ENCODE peak calls at places on chromosomes 3 and 15, in four cellular contexts. O is K562, M is HepG2, G is GM12878. F is an unnamed sample.

GRCh38 chr3:149554826-149555225 is 80.3 kb downstream of the TM4SF4 start:
- DNase-seq in M (no peak), O (no peak), G (no peak), F (peak; percentile 54)

GRCh38 chr3:177463863-177464262 is 266.6 kb upstream of the TBL1XR1 start:
- DNase-seq in M (no peak), G (no peak), O (no peak), F (no peak)

GRCh38 chr3:67790043-67790442 is 135.6 kb upstream of the SUCLG2 start:
- DNase-seq in M (peak; percentile 52), G (peak; percentile 27), O (peak; percentile 44), F (peak; percentile 49)

GRCh38 chr15:40295870-40296560 is 11.7 kb downstream of the PLCB2 start:
- DNase-seq in G (no peak), O (no peak), M (no peak), F (no peak)

GRCh38 chr15:70480196-70480856 is 283.0 kb downstream of the UACA start:
- DNase-seq in O (no peak), M (no peak), G (no peak), F (no peak)

GRCh38 chr3:125186261-125186770 is 26.2 kb downstream of the SLC12A8 start:
- DNase-seq in O (no peak), M (no peak), G (no peak), F (no peak)

GRCh38 chr3:147324356-147324755 is 82.0 kb downstream of the ZIC4 start:
- DNase-seq in G (no peak), M (no peak), O (no peak), F (no peak)

GRCh38 chr3:52398670-52399081 is 46.2 kb downstream of the SEMA3G start:
- DNase-seq in O (no peak), M (no peak), G (no peak), F (no peak)

GRCh38 chr3:46860381-46861292 is 2.6 kb downstream of the MYL3 start:
- DNase-seq in G (no peak), M (peak; percentile 44), O (peak; percentile 68), F (peak; percentile 34)

GRCh38 chr3:51379746-51380330 is 5.3 kb upstream of the MANF start:
- DNase-seq in M (no peak), G (no peak), O (no peak), F (no peak)

GRCh38 chr3:113183748-113184661 is 27.4 kb upstream of the BOC start:
- DNase-seq in G (no peak), O (no peak), M (no peak), F (peak; percentile 10)

GRCh38 chr3:1019157-1019556 is 73.7 kb upstream of the CNTN6 start:
- DNase-seq in O (no peak), G (no peak), M (no peak), F (no peak)

GRCh38 chr3:89280822-89281365 is 173.5 kb downstream of the EPHA3 start:
- DNase-seq in M (no peak), G (no peak), O (no peak), F (no peak)

GRCh38 chr15:41417418-41417811 is 520 bp downstream of the RTF1 start:
- DNase-seq in O (peak; percentile 77), M (no peak), G (no peak), F (peak; percentile 17)

GRCh38 chr15:99092554-99093172 is 12.2 kb upstream of the SYNM start:
- DNase-seq in M (no peak), O (no peak), G (no peak), F (no peak)

GRCh38 chr15:63491116-63491817 is 13.1 kb upstream of the USP3 start:
- DNase-seq in G (no peak), M (no peak), O (no peak), F (no peak)

GRCh38 chr3:192825191-192825590 is 92.5 kb downstream of the MB21D2 start:
- DNase-seq in M (peak; percentile 10), G (no peak), O (no peak), F (no peak)

GRCh38 chr15:68586274-68586961 is 7.6 kb downstream of the CORO2B start:
- DNase-seq in O (no peak), G (no peak), M (peak; percentile 66), F (peak; percentile 68)

GRCh38 chr3:24583004-24583403 is 88.4 kb upstream of the THRB start:
- DNase-seq in O (no peak), M (peak; percentile 30), G (no peak), F (no peak)

GRCh38 chr3:185820973-185821758 is 3.7 kb downstream of the IGF2BP2 start:
- DNase-seq in G (no peak), M (peak; percentile 53), O (no peak), F (peak; percentile 47)

GRCh38 chr3:185253645-185254410 is at the start of gene EHHADH:
- DNase-seq in M (peak; percentile 64), O (peak; percentile 83), G (no peak), F (peak; percentile 61)

GRCh38 chr3:50201573-50202315 is 3.3 kb upstream of the SLC38A3 start:
- DNase-seq in G (no peak), M (peak; percentile 79), O (peak; percentile 16), F (no peak)

GRCh38 chr15:60339236-60339635 is 58.5 kb downstream of the ANXA2 start:
- DNase-seq in M (no peak), O (no peak), G (no peak), F (no peak)

GRCh38 chr15:51171578-51171932 is 76.8 kb upstream of the TNFAIP8L3 start:
- DNase-seq in O (no peak), M (no peak), G (no peak), F (no peak)

GRCh38 chr15:51168700-51169099 is 74.0 kb upstream of the TNFAIP8L3 start:
- DNase-seq in G (no peak), O (no peak), M (no peak), F (no peak)

GRCh38 chr15:51170882-51171577 is 76.3 kb upstream of the TNFAIP8L3 start:
- DNase-seq in G (no peak), M (no peak), O (no peak), F (no peak)

GRCh38 chr15:51172190-51172589 is 77.5 kb upstream of the TNFAIP8L3 start:
- DNase-seq in O (no peak), G (no peak), M (no peak), F (no peak)
- TF ChIP-seq CHD4 in O (no peak), G (no peak), M (no peak), F (no peak)

GRCh38 chr15:31802761-31803160 is 227.6 kb upstream of the CHRNA7 start:
- DNase-seq in O (no peak), M (no peak), G (no peak), F (no peak)

GRCh38 chr15:31799711-31800321 is 230.5 kb upstream of the CHRNA7 start:
- DNase-seq in G (peak; percentile 77), M (no peak), O (no peak), F (no peak)

GRCh38 chr15:31805090-31805662 is 225.1 kb upstream of the CHRNA7 start:
- DNase-seq in G (no peak), O (no peak), M (no peak), F (no peak)

GRCh38 chr15:31803388-31803884 is 226.9 kb upstream of the CHRNA7 start:
- DNase-seq in M (no peak), G (no peak), O (no peak), F (no peak)

DNA sequence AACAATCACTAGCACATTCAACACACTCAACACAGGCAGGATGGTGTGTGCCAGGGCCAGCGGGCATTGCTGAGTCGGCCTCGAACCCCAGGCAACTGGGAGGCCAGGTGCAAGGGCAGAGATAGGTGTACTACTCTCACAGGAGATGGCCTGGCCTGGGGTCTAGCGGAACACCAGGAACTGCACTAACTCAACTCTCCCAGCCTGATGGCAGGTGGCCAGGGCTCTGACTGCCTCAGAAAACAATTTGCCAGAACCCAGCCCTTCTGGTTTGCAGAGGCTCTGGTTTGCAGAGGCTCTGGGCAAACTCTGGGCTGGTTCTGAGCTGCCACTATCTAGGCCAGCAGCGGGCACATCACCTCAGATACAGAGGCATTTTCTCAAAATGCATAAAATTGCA is 229.2 kb upstream of the CHRNA7 start:
- DNase-seq in O (no peak), M (no peak), G (no peak), F (no peak)
- TF ChIP-seq RAD21 in O (no peak), M (no peak), G (no peak), F (no peak)

GRCh38 chr15:101533371-101534140 is 44.0 kb upstream of the PCSK6 start:
- DNase-seq in G (no peak), M (no peak), O (no peak), F (no peak)

GRCh38 chr15:101536166-101536874 is 46.8 kb upstream of the PCSK6 start:
- DNase-seq in O (no peak), G (no peak), M (no peak), F (no peak)

GRCh38 chr15:101536875-101537405 is 47.4 kb upstream of the PCSK6 start:
- DNase-seq in G (no peak), O (no peak), M (no peak), F (no peak)

GRCh38 chr15:101534376-101534970 is 45.0 kb upstream of the PCSK6 start:
- DNase-seq in O (no peak), G (no peak), M (no peak), F (no peak)

GRCh38 chr15:101535170-101535902 is 45.8 kb upstream of the PCSK6 start:
- DNase-seq in M (no peak), O (no peak), G (no peak), F (no peak)
- H3K4me1 ChIP-seq in M (peaks cover 96% of the 10 kb centered on the region), O (peaks cover 9% of the 10 kb centered on the region), G (no peaks in the 10 kb centered on the region), F (peaks cover 6% of the 10 kb centered on the region)

GRCh38 chr3:15023249-15023648 is 41.9 kb downstream of the MRPS25 start:
- DNase-seq in G (no peak), O (peak; percentile 15), M (no peak), F (no peak)
- TF ChIP-seq CHD4 in G (no peak), O (no peak), M (no peak), F (no peak)

GRCh38 chr3:49029563-49029884 is 326 bp upstream of the IMPDH2 start:
- DNase-seq in M (no peak), G (no peak), O (no peak), F (no peak)
- TF ChIP-seq RAD21 in M (no peak), G (no peak), O (no peak), F (no peak)

F was measured in A549.